ENCODE peak calls at places on chromosomes 2 and 18, in six cellular contexts. S is tibial artery, D is cerebellar cortex, U is Caki2, H is EH, T is NCI-H774. I is an unnamed sample.
A peak's percentile ranks its signal among the peaks of the same experiment; 100 is the strongest.

GRCh38 chr2:187084524-187084923 is 235.6 kb upstream of the ZSWIM2 start:
- DNase-seq in H (no peak), S (no peak), U (no peak), D (no peak), T (no peak), I (no peak)

GRCh38 chr2:149908731-149909690 is 321.4 kb upstream of the MMADHC start:
- DNase-seq in D (peak; percentile 45), T (peak; percentile 20), H (peak; percentile 52), S (no peak), U (no peak), I (no peak)

GRCh38 chr2:241091734-241092445 is 10.2 kb downstream of the MTERF4 start:
- DNase-seq in D (no peak), U (no peak), H (no peak), S (no peak), T (no peak), I (no peak)

GRCh38 chr2:35428548-35428947 is 927.0 kb upstream of the CRIM1 start:
- DNase-seq in T (no peak), D (peak; percentile 10), S (no peak), U (peak; percentile 23), H (peak; percentile 0), I (no peak)

GRCh38 chr2:183409662-183410061 is 285.4 kb downstream of the NUP35 start:
- DNase-seq in S (no peak), H (no peak), T (no peak), D (no peak), U (no peak), I (no peak)

GRCh38 chr2:98793275-98793674 is 62.3 kb upstream of the MGAT4A start:
- DNase-seq in U (no peak), H (no peak), S (no peak), D (no peak), T (no peak), I (no peak)

GRCh38 chr2:216989335-216990129 is 129.7 kb upstream of the TNP1 start:
- DNase-seq in S (no peak), T (no peak), D (no peak), H (peak; percentile 31), U (no peak), I (no peak)

GRCh38 chr2:133674433-133675331 is 106.4 kb upstream of the NCKAP5 start:
- DNase-seq in U (peak; percentile 81), D (peak; percentile 19), T (peak; percentile 85), H (peak; percentile 95), S (peak; percentile 49), I (peak; percentile 67)

GRCh38 chr2:219581346-219581745 is 9.2 kb downstream of the INHA start:
- DNase-seq in D (no peak), S (no peak), U (no peak), H (no peak), T (no peak), I (no peak)

GRCh38 chr18:3321133-3321812 is 59.3 kb downstream of the MYL12B start:
- DNase-seq in T (no peak), S (no peak), D (no peak), U (peak; percentile 28), H (peak; percentile 81), I (no peak)

GRCh38 chr2:170505631-170506270 is 209.4 kb upstream of the SP5 start:
- DNase-seq in S (peak; percentile 83), U (no peak), D (no peak), H (no peak), T (peak; percentile 9), I (no peak)

GRCh38 chr2:25480561-25480960 is 138.8 kb upstream of the DNMT3A start:
- DNase-seq in H (peak; percentile 41), D (no peak), T (no peak), S (no peak), U (no peak), I (no peak)

GRCh38 chr18:24342347-24342746 is 55.3 kb downstream of the OSBPL1A start:
- DNase-seq in H (peak; percentile 58), D (no peak), S (no peak), U (no peak), T (no peak), I (no peak)

GRCh38 chr2:176709541-176709951 is 440.3 kb downstream of the MTX2 start:
- DNase-seq in S (no peak), D (no peak), U (no peak), T (no peak), H (peak; percentile 22), I (no peak)

GRCh38 chr2:200416878-200417277 is 93.0 kb downstream of the KCTD18 start:
- DNase-seq in D (no peak), T (no peak), U (no peak), H (no peak), S (no peak), I (no peak)

GRCh38 chr18:47724186-47724975 is 206.1 kb downstream of the SMAD2 start:
- DNase-seq in S (no peak), U (no peak), T (no peak), D (no peak), H (no peak), I (no peak)